ENCODE peak calls at places on chromosomes 5 and 9, in seven cellular contexts. Y, W, R, I, S, G and N are unnamed samples.

GRCh38 chr5:132877938-132878337 is 4.5 kb downstream of the LEAP2 start:
- DNase-seq in Y (no peak), W (no peak), R (no peak), I (no peak), S (no peak), G (no peak), N (no peak)

GRCh38 chr5:143533475-143533874 is 130.0 kb upstream of the NR3C1 start:
- DNase-seq in Y (no peak), W (no peak), R (no peak), I (no peak), S (no peak), G (no peak), N (no peak)

GRCh38 chr5:111830333-111830732 is 73.3 kb upstream of the NREP start:
- DNase-seq in Y (no peak), W (no peak), R (no peak), I (no peak), S (no peak), G (no peak), N (no peak)

GRCh38 chr5:2239237-2239910 is 356.6 kb upstream of the IRX4 start:
- DNase-seq in Y (no peak), W (no peak), R (no peak), I (no peak), S (no peak), G (no peak), N (peak; percentile 24)

GRCh38 chr5:114435885-114436299 is 74.0 kb downstream of the KCNN2 start:
- DNase-seq in Y (peak; percentile 21), W (no peak), R (no peak), I (no peak), S (no peak), G (no peak), N (no peak)

GRCh38 chr5:125883223-125883622 is 540.0 kb upstream of the GRAMD2B start:
- DNase-seq in Y (no peak), W (no peak), R (no peak), I (no peak), S (no peak), G (no peak), N (no peak)

GRCh38 chr5:61586096-61587084 is 254.3 kb downstream of the ZSWIM6 start:
- DNase-seq in Y (no peak), W (no peak), R (no peak), I (no peak), S (no peak), G (no peak), N (no peak)

GRCh38 chr5:74538206-74538661 is 102.3 kb downstream of the ENC1 start:
- DNase-seq in Y (no peak), W (no peak), R (peak; percentile 17), I (peak; percentile 18), S (peak; percentile 76), G (no peak), N (peak; percentile 31)

GRCh38 chr5:143213231-143213850 is 190.1 kb downstream of the NR3C1 start:
- DNase-seq in Y (no peak), W (peak; percentile 36), R (no peak), I (no peak), S (no peak), G (no peak), N (no peak)

GRCh38 chr5:146173597-146173996 is 8.9 kb downstream of the LARS1 start:
- DNase-seq in Y (peak; percentile 55), W (no peak), R (no peak), I (no peak), S (no peak), G (no peak), N (no peak)

GRCh38 chr9:22211588-22212360 is 202.7 kb upstream of the CDKN2B start:
- DNase-seq in Y (no peak), W (no peak), R (no peak), I (no peak), S (no peak), G (no peak), N (no peak)

GRCh38 chr5:35741126-35741711 is 115.5 kb upstream of the IL7R start:
- DNase-seq in Y (no peak), W (no peak), R (no peak), I (no peak), S (peak; percentile 2), G (no peak), N (no peak)

GRCh38 chr5:1125030-1125357 is 13.1 kb upstream of the SLC12A7 start:
- DNase-seq in Y (no peak), W (no peak), R (no peak), I (peak; percentile 76), S (no peak), G (no peak), N (no peak)

GRCh38 chr5:142246263-142246662 is 78.6 kb downstream of the SPRY4 start:
- DNase-seq in Y (no peak), W (no peak), R (no peak), I (peak; percentile 26), S (no peak), G (no peak), N (no peak)

GRCh38 chr5:174910245-174910737 is 185.9 kb downstream of the MSX2 start:
- DNase-seq in Y (peak; percentile 76), W (peak; percentile 91), R (peak; percentile 88), I (no peak), S (peak; percentile 65), G (peak; percentile 82), N (peak; percentile 84)

GRCh38 chr5:72937517-72938061 is 18.3 kb upstream of the FCHO2 start:
- DNase-seq in Y (no peak), W (no peak), R (no peak), I (no peak), S (peak; percentile 51), G (no peak), N (no peak)

GRCh38 chr5:127696688-127697087 is 6.5 kb upstream of the CCDC192 start:
- DNase-seq in Y (no peak), W (no peak), R (no peak), I (no peak), S (no peak), G (no peak), N (no peak)

GRCh38 chr9:101995231-101995630 is 256.8 kb upstream of the GRIN3A start:
- DNase-seq in Y (no peak), W (no peak), R (no peak), I (no peak), S (no peak), G (no peak), N (no peak)

GRCh38 chr5:26034813-26035212 is 1003.6 kb downstream of the CDH9 start:
- DNase-seq in Y (no peak), W (no peak), R (no peak), I (no peak), S (no peak), G (no peak), N (no peak)

GRCh38 chr9:97386733-97387503 is 25.0 kb upstream of the TDRD7 start:
- DNase-seq in Y (peak; percentile 87), W (peak; percentile 95), R (peak; percentile 80), I (peak; percentile 45), S (peak; percentile 66), G (peak; percentile 82), N (peak; percentile 76)

GRCh38 chr5:148831590-148832565 is 5.5 kb downstream of the ADRB2 start:
- DNase-seq in Y (peak; percentile 37), W (no peak), R (no peak), I (no peak), S (peak; percentile 42), G (no peak), N (peak; percentile 37)

GRCh38 chr9:130117816-130118632 is 54.2 kb upstream of the NCS1 start:
- DNase-seq in Y (no peak), W (peak; percentile 30), R (no peak), I (peak; percentile 35), S (peak; percentile 49), G (no peak), N (no peak)

GRCh38 chr5:168553377-168554130 is 24.4 kb downstream of the FBLL1 start:
- DNase-seq in Y (no peak), W (no peak), R (no peak), I (no peak), S (no peak), G (no peak), N (no peak)

GRCh38 chr9:108150736-108151135 is 661.2 kb upstream of the KLF4 start:
- DNase-seq in Y (no peak), W (no peak), R (no peak), I (no peak), S (no peak), G (no peak), N (no peak)

GRCh38 chr9:69027355-69028097 is 8.0 kb upstream of the FXN start:
- DNase-seq in Y (peak; percentile 70), W (peak; percentile 66), R (peak; percentile 43), I (no peak), S (peak; percentile 54), G (peak; percentile 27), N (peak; percentile 38)

GRCh38 chr9:108194154-108194553 is 661.6 kb downstream of the ACTL7B start:
- DNase-seq in Y (no peak), W (no peak), R (no peak), I (no peak), S (no peak), G (no peak), N (no peak)

GRCh38 chr9:75088646-75089368 is 493 bp downstream of the OSTF1 start:
- DNase-seq in Y (peak; percentile 68), W (peak; percentile 78), R (no peak), I (peak; percentile 55), S (peak; percentile 78), G (no peak), N (peak; percentile 49)

GRCh38 chr5:154309361-154309725 is 118.8 kb downstream of the GALNT10 start:
- DNase-seq in Y (no peak), W (no peak), R (no peak), I (no peak), S (no peak), G (no peak), N (no peak)

GRCh38 chr5:106545325-106545724 is 1125.4 kb downstream of the EFNA5 start:
- DNase-seq in Y (no peak), W (no peak), R (no peak), I (no peak), S (no peak), G (no peak), N (no peak)